ENCODE peak calls at places on chromosome 7, in five cellular contexts. One of them, this sample, is unnamed.

GRCh38 chr7:101557421-101557820 is 71.7 kb downstream of the MYL10 start:
- DNase-seq in GM23338: no peak
- DNase-seq in PC-3: no peak
- DNase-seq in HCT116: no peak
- DNase-seq in PC-9: no peak
- DNase-seq in this sample: no peak

GRCh38 chr7:41501016-41501415 is 201.9 kb downstream of the INHBA start:
- DNase-seq in GM23338: no peak
- DNase-seq in PC-3: no peak
- DNase-seq in HCT116: no peak
- DNase-seq in PC-9: no peak
- DNase-seq in this sample: no peak

GRCh38 chr7:148545172-148545571 is 45.4 kb upstream of the C7orf33 start:
- DNase-seq in GM23338: no peak
- DNase-seq in PC-3: no peak
- DNase-seq in HCT116: no peak
- DNase-seq in PC-9: no peak
- DNase-seq in this sample: no peak

GRCh38 chr7:18408461-18408860 is 87.1 kb upstream of the HDAC9 start:
- DNase-seq in GM23338: peak; percentile 66
- DNase-seq in PC-3: peak; percentile 86
- DNase-seq in HCT116: no peak
- DNase-seq in PC-9: peak; percentile 67
- DNase-seq in this sample: no peak

GRCh38 chr7:102413611-102414010 is 17.4 kb downstream of the PRKRIP1 start:
- DNase-seq in GM23338: no peak
- DNase-seq in PC-3: no peak
- DNase-seq in HCT116: no peak
- DNase-seq in PC-9: no peak
- DNase-seq in this sample: no peak

GRCh38 chr7:14196555-14196954 is 207.1 kb upstream of the ETV1 start:
- DNase-seq in GM23338: no peak
- DNase-seq in PC-3: peak; percentile 48
- DNase-seq in HCT116: no peak
- DNase-seq in PC-9: no peak
- DNase-seq in this sample: no peak

GRCh38 chr7:226281-226882 is 34.0 kb downstream of the FAM20C start:
- DNase-seq in GM23338: no peak
- DNase-seq in PC-3: peak; percentile 47
- DNase-seq in HCT116: no peak
- DNase-seq in PC-9: no peak
- DNase-seq in this sample: no peak

GRCh38 chr7:5607958-5608656 is 173.4 kb downstream of the RNF216 start:
- DNase-seq in GM23338: peak; percentile 87
- DNase-seq in PC-3: peak; percentile 59
- DNase-seq in HCT116: no peak
- DNase-seq in PC-9: no peak
- DNase-seq in this sample: no peak

GRCh38 chr7:78301361-78301760 is 502.8 kb downstream of the PHTF2 start:
- DNase-seq in GM23338: no peak
- DNase-seq in PC-3: no peak
- DNase-seq in HCT116: no peak
- DNase-seq in PC-9: no peak
- DNase-seq in this sample: no peak

GRCh38 chr7:4788627-4789189 is 13.3 kb downstream of the AP5Z1 start:
- DNase-seq in GM23338: no peak
- DNase-seq in PC-3: no peak
- DNase-seq in HCT116: no peak
- DNase-seq in PC-9: no peak
- DNase-seq in this sample: no peak

GRCh38 chr7:79050592-79050991 is 402.9 kb downstream of the MAGI2 start:
- DNase-seq in GM23338: no peak
- DNase-seq in PC-3: peak; percentile 70
- DNase-seq in HCT116: no peak
- DNase-seq in PC-9: no peak
- DNase-seq in this sample: no peak

GRCh38 chr7:131254211-131254610 is 73.5 kb upstream of the MKLN1 start:
- DNase-seq in GM23338: no peak
- DNase-seq in PC-3: peak; percentile 13
- DNase-seq in HCT116: no peak
- DNase-seq in PC-9: no peak
- DNase-seq in this sample: no peak

GRCh38 chr7:45700556-45700955 is 126.4 kb downstream of the ADCY1 start:
- DNase-seq in GM23338: no peak
- DNase-seq in PC-3: no peak
- DNase-seq in HCT116: no peak
- DNase-seq in PC-9: no peak
- DNase-seq in this sample: no peak

GRCh38 chr7:127738859-127739258 is 86.9 kb downstream of the SND1 start:
- DNase-seq in GM23338: no peak
- DNase-seq in PC-3: no peak
- DNase-seq in HCT116: no peak
- DNase-seq in PC-9: no peak
- DNase-seq in this sample: peak; percentile 38

GRCh38 chr7:107661081-107661864 is 645 bp downstream of the SLC26A4 start:
- DNase-seq in GM23338: peak; percentile 84
- DNase-seq in PC-3: peak; percentile 39
- DNase-seq in HCT116: no peak
- DNase-seq in PC-9: peak; percentile 40
- DNase-seq in this sample: no peak

GRCh38 chr7:152931583-152931982 is 172.0 kb downstream of the ACTR3B start:
- DNase-seq in GM23338: no peak
- DNase-seq in PC-3: no peak
- DNase-seq in HCT116: no peak
- DNase-seq in PC-9: no peak
- DNase-seq in this sample: no peak

GRCh38 chr7:47508389-47509380 is 73.2 kb downstream of the TNS3 start:
- DNase-seq in GM23338: no peak
- DNase-seq in PC-3: peak; percentile 12
- DNase-seq in HCT116: no peak
- DNase-seq in PC-9: no peak
- DNase-seq in this sample: no peak

GRCh38 chr7:27238979-27239779 is 3.4 kb upstream of the EVX1 start:
- DNase-seq in GM23338: peak; percentile 56
- DNase-seq in PC-3: no peak
- DNase-seq in HCT116: no peak
- DNase-seq in PC-9: no peak
- DNase-seq in this sample: no peak

GRCh38 chr7:16847381-16847860 is 34.4 kb downstream of the AGR3 start:
- DNase-seq in GM23338: no peak
- DNase-seq in PC-3: peak; percentile 95
- DNase-seq in HCT116: no peak
- DNase-seq in PC-9: peak; percentile 100
- DNase-seq in this sample: no peak

GRCh38 chr7:47045592-47045991 is 536.3 kb downstream of the TNS3 start:
- DNase-seq in GM23338: no peak
- DNase-seq in PC-3: no peak
- DNase-seq in HCT116: no peak
- DNase-seq in PC-9: no peak
- DNase-seq in this sample: no peak

GRCh38 chr7:37230221-37230620 is 218.4 kb downstream of the ELMO1 start:
- DNase-seq in GM23338: no peak
- DNase-seq in PC-3: no peak
- DNase-seq in HCT116: no peak
- DNase-seq in PC-9: no peak
- DNase-seq in this sample: no peak

GRCh38 chr7:36005876-36006275 is 147.2 kb upstream of the EEPD1 start:
- DNase-seq in GM23338: no peak
- DNase-seq in PC-3: no peak
- DNase-seq in HCT116: no peak
- DNase-seq in PC-9: no peak
- DNase-seq in this sample: no peak

GRCh38 chr7:33604015-33604414 is 301.3 kb upstream of the BMPER start:
- DNase-seq in GM23338: no peak
- DNase-seq in PC-3: no peak
- DNase-seq in HCT116: no peak
- DNase-seq in PC-9: no peak
- DNase-seq in this sample: no peak

GRCh38 chr7:143381427-143382125 is 431 bp downstream of the ZYX start:
- DNase-seq in GM23338: no peak
- DNase-seq in PC-3: peak; percentile 62
- DNase-seq in HCT116: no peak
- DNase-seq in PC-9: no peak
- DNase-seq in this sample: no peak

GRCh38 chr7:5712566-5712965 is 68.9 kb downstream of the RNF216 start:
- DNase-seq in GM23338: no peak
- DNase-seq in PC-3: no peak
- DNase-seq in HCT116: no peak
- DNase-seq in PC-9: no peak
- DNase-seq in this sample: no peak

GRCh38 chr7:26520483-26520882 is 228.8 kb downstream of the SNX10 start:
- DNase-seq in GM23338: no peak
- DNase-seq in PC-3: peak; percentile 37
- DNase-seq in HCT116: no peak
- DNase-seq in PC-9: peak; percentile 45
- DNase-seq in this sample: no peak

GRCh38 chr7:30678805-30679204 is 3.5 kb downstream of the CRHR2 start:
- DNase-seq in GM23338: no peak
- DNase-seq in PC-3: no peak
- DNase-seq in HCT116: no peak
- DNase-seq in PC-9: no peak
- DNase-seq in this sample: no peak

GRCh38 chr7:30674876-30675275 is 7.4 kb downstream of the CRHR2 start:
- DNase-seq in GM23338: no peak
- DNase-seq in PC-3: no peak
- DNase-seq in HCT116: no peak
- DNase-seq in PC-9: no peak
- DNase-seq in this sample: no peak

GRCh38 chr7:30679664-30680063 is 2.6 kb downstream of the CRHR2 start:
- DNase-seq in GM23338: no peak
- DNase-seq in PC-3: no peak
- DNase-seq in HCT116: no peak
- DNase-seq in PC-9: no peak
- DNase-seq in this sample: no peak

DNA sequence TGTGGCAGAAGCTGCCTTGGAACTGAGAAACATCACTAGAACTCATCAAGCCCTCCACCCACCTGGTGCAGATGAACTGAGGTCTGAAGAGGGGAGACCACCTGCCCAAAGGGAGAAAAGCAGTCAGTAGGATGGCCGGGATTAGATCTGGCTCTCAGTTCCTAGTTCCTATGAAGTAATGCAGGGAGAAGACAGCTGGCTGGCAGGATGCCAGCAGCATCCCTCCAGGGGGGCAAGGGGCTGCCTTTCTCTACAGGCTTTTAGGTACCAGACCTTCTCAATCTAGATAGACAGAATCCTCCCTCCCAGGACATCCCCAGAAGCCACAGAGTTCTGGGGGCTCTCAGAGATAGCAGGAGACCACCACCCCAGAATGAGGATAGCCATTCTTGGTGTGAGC is 7.8 kb downstream of the CRHR2 start:
- DNase-seq in GM23338: no peak
- DNase-seq in PC-3: no peak
- DNase-seq in HCT116: no peak
- DNase-seq in PC-9: no peak
- DNase-seq in this sample: no peak
- H3K9me2 ChIP-seq in GM23338: no peaks in the 10 kb centered on the region
- H3K9me2 ChIP-seq in PC-3: no peaks in the 10 kb centered on the region
- H3K9me2 ChIP-seq in HCT116: no peaks in the 10 kb centered on the region
- H3K9me2 ChIP-seq in PC-9: no peaks in the 10 kb centered on the region
- H3K9me2 ChIP-seq in this sample: no peaks in the 10 kb centered on the region

GRCh38 chr7:39949980-39950472 is at the start of gene CDK13:
- DNase-seq in GM23338: peak; percentile 74
- DNase-seq in PC-3: peak; percentile 70
- DNase-seq in HCT116: peak; percentile 68
- DNase-seq in PC-9: peak; percentile 80
- DNase-seq in this sample: peak; percentile 90
- TF ChIP-seq CTCF in GM23338: no peak
- TF ChIP-seq CTCF in PC-3: no peak
- TF ChIP-seq CTCF in HCT116: no peak
- TF ChIP-seq CTCF in PC-9: no peak
- TF ChIP-seq CTCF in this sample: no peak

GRCh38 chr7:132596588-132596987 is 20.3 kb upstream of the PLXNA4 start:
- DNase-seq in GM23338: no peak
- DNase-seq in PC-3: no peak
- DNase-seq in HCT116: no peak
- DNase-seq in PC-9: no peak
- DNase-seq in this sample: no peak
- H3K9me2 ChIP-seq in GM23338: peaks cover 7% of the 10 kb centered on the region
- H3K9me2 ChIP-seq in PC-3: no peaks in the 10 kb centered on the region
- H3K9me2 ChIP-seq in HCT116: no peaks in the 10 kb centered on the region
- H3K9me2 ChIP-seq in PC-9: no peaks in the 10 kb centered on the region
- H3K9me2 ChIP-seq in this sample: no peaks in the 10 kb centered on the region

GRCh38 chr7:8991159-8991558 is 557.8 kb downstream of the NXPH1 start:
- DNase-seq in GM23338: no peak
- DNase-seq in PC-3: no peak
- DNase-seq in HCT116: no peak
- DNase-seq in PC-9: no peak
- DNase-seq in this sample: no peak
- TF ChIP-seq CTCF in GM23338: no peak
- TF ChIP-seq CTCF in PC-3: no peak
- TF ChIP-seq CTCF in HCT116: no peak
- TF ChIP-seq CTCF in PC-9: no peak
- TF ChIP-seq CTCF in this sample: peak; percentile 44

GRCh38 chr7:139186146-139186545 is 44.9 kb upstream of the UBN2 start:
- DNase-seq in GM23338: no peak
- DNase-seq in PC-3: no peak
- DNase-seq in HCT116: no peak
- DNase-seq in PC-9: no peak
- DNase-seq in this sample: no peak
- H3K9me2 ChIP-seq in GM23338: no peaks in the 10 kb centered on the region
- H3K9me2 ChIP-seq in PC-3: no peaks in the 10 kb centered on the region
- H3K9me2 ChIP-seq in HCT116: no peaks in the 10 kb centered on the region
- H3K9me2 ChIP-seq in PC-9: no peaks in the 10 kb centered on the region
- H3K9me2 ChIP-seq in this sample: no peaks in the 10 kb centered on the region

DNA sequence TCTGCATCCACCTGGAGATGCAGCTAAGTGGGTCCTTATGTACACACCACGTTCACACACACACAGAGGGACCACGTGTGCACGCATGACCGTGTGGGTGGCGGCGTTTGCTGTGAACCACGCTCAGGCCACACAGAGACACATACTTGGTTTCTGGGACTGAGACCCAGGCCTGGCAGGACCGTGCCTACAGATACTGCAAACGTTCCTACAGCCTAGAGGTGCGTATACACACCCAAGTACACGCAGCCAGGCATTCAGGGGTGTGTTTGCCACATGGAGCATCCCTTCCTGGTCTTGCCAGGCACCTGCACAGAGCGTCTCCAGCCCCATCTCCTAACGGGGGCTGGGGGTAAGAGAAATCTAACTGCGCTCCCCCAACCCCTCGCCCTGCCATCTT is 49.0 kb upstream of the GTF2IRD1 start:
- DNase-seq in GM23338: no peak
- DNase-seq in PC-3: no peak
- DNase-seq in HCT116: no peak
- DNase-seq in PC-9: no peak
- DNase-seq in this sample: no peak
- TF ChIP-seq CTCF in GM23338: no peak
- TF ChIP-seq CTCF in PC-3: no peak
- TF ChIP-seq CTCF in HCT116: no peak
- TF ChIP-seq CTCF in PC-9: no peak
- TF ChIP-seq CTCF in this sample: no peak

This sample was measured in OCI-LY7.